ENCODE peak calls at places on chromosomes 12 and 14, in four cellular contexts. I is BE2C, Q is WTC11, R is fibroblast of the aortic adventitia. O is an unnamed sample.

GRCh38 chr12:94225506-94225905 is 77.1 kb downstream of the PLXNC1 start:
- DNase-seq in I (peak), Q (no peak), R (no peak), O (no peak)

GRCh38 chr12:47868552-47869031 is 36.2 kb downstream of the VDR start:
- DNase-seq in I (no peak), Q (no peak), R (no peak), O (no peak)

GRCh38 chr12:56928262-56928661 is 5.9 kb downstream of the SDR9C7 start:
- DNase-seq in I (no peak), Q (no peak), R (no peak), O (no peak)

GRCh38 chr14:42513837-42514236 is 907.2 kb downstream of the LRFN5 start:
- DNase-seq in I (no peak), Q (no peak), R (no peak), O (no peak)

GRCh38 chr14:99101826-99102461 is 170.1 kb downstream of the BCL11B start:
- DNase-seq in I (no peak), Q (no peak), R (no peak), O (no peak)

GRCh38 chr14:22766457-22767322 is at the start of gene OXA1L:
- DNase-seq in I (peak), Q (peak), R (peak), O (peak)

GRCh38 chr12:1533602-1534304 is 60.6 kb downstream of the FBXL14 start:
- DNase-seq in I (no peak), Q (no peak), R (peak), O (no peak)

GRCh38 chr12:54156578-54156977 is 32.2 kb downstream of the SMUG1 start:
- DNase-seq in I (no peak), Q (no peak), R (no peak), O (no peak)

GRCh38 chr14:71574976-71575375 is 357.3 kb upstream of the RGS6 start:
- DNase-seq in I (no peak), Q (no peak), R (peak), O (no peak)

GRCh38 chr12:82730832-82731497 is 44.3 kb downstream of the TMTC2 start:
- DNase-seq in I (no peak), Q (no peak), R (peak), O (no peak)

GRCh38 chr12:74817499-74817898 is 279.9 kb downstream of the ATXN7L3B start:
- DNase-seq in I (no peak), Q (no peak), R (no peak), O (no peak)

GRCh38 chr14:35435177-35435576 is 30.6 kb upstream of the NFKBIA start:
- DNase-seq in I (no peak), Q (no peak), R (peak), O (no peak)

GRCh38 chr14:49940805-49941421 is 48.0 kb downstream of the ARF6 start:
- DNase-seq in I (no peak), Q (no peak), R (peak), O (no peak)

GRCh38 chr14:24339284-24340151 is at the start of gene RIPK3:
- DNase-seq in I (no peak), Q (peak), R (no peak), O (peak)

GRCh38 chr14:32077081-32078029 is at the start of gene ARHGAP5:
- DNase-seq in I (peak), Q (peak), R (peak), O (peak)
- TF ChIP-seq CTCF in I (no peak), Q (no peak), R (peak), O (no peak)

GRCh38 chr12:101981868-101982267 is 79.9 kb downstream of the WASHC3 start:
- DNase-seq in I (no peak), Q (no peak), R (no peak), O (no peak)
- TF ChIP-seq CTCF in I (no peak), Q (no peak), R (no peak), O (no peak)

DNA sequence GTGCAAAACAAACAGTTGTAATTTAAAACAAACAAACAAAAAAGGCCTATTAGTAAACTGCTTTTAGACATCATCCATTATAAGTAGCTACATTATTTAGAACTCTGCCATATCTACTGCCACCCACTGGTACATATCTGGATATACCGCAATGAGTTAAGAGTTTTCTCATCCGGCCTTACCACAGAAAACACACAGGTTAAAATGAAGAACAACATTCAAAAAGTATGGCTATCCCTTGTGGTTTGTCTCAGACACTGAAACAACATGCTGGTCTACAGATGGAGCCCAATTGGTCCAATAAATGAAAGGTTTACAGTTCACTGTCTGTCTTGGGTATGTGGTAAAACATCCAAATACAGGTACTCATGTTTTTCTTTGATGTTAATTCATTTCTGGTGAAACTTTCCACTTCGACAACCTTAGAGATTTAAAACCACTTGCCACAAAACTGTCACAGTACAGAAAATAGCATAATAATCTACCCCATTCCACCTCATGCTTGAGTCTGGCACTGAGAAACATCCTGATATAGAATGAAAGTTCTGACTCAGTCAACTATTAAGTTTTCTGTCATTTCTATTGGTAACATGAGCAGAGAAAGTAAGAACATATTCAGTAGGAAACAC is 354.3 kb downstream of the CEP128 start:
- DNase-seq in I (no peak), Q (no peak), R (peak), O (no peak)
- TF ChIP-seq CTCF in I (peak), Q (no peak), R (peak), O (peak)

GRCh38 chr14:104870368-104871144 is 5.5 kb downstream of the CEP170B start:
- DNase-seq in I (peak), Q (peak), R (no peak), O (peak)
- TF ChIP-seq CTCF in I (peak), Q (peak), R (peak), O (peak)

GRCh38 chr12:116201359-116201758 is 76.1 kb downstream of the MED13L start:
- DNase-seq in I (no peak), Q (no peak), R (no peak), O (no peak)

GRCh38 chr12:116202433-116202832 is 75.1 kb downstream of the MED13L start:
- DNase-seq in I (no peak), Q (no peak), R (peak), O (no peak)

GRCh38 chr12:116204169-116204568 is 73.3 kb downstream of the MED13L start:
- DNase-seq in I (no peak), Q (no peak), R (peak), O (no peak)

GRCh38 chr12:116201908-116202307 is 75.6 kb downstream of the MED13L start:
- DNase-seq in I (no peak), Q (no peak), R (peak), O (no peak)

GRCh38 chr12:116202940-116203339 is 74.6 kb downstream of the MED13L start:
- DNase-seq in I (no peak), Q (no peak), R (peak), O (no peak)
- TF ChIP-seq CTCF in I (no peak), Q (no peak), R (peak), O (no peak)

GRCh38 chr12:27969011-27969900 is 3.3 kb downstream of the PTHLH start:
- DNase-seq in I (peak), Q (peak), R (peak), O (peak)

GRCh38 chr12:27971606-27972005 is 927 bp downstream of the PTHLH start:
- DNase-seq in I (no peak), Q (no peak), R (no peak), O (no peak)

GRCh38 chr12:27970391-27970980 is 2.0 kb downstream of the PTHLH start:
- DNase-seq in I (peak), Q (peak), R (peak), O (peak)

GRCh38 chr12:27970981-27971489 is 1.5 kb downstream of the PTHLH start:
- DNase-seq in I (no peak), Q (peak), R (peak), O (peak)

GRCh38 chr12:27969901-27970390 is 2.6 kb downstream of the PTHLH start:
- DNase-seq in I (peak), Q (peak), R (peak), O (peak)
- TF ChIP-seq CTCF in I (peak), Q (no peak), R (no peak), O (no peak)

O was measured in nephron progenitor cell.